ENCODE peak calls at places on chromosomes 13 and 19, in five cellular contexts. One of them, this sample, is unnamed. For H3K27me3, the result is how much of the 10 kb centered on the place peaks cover.

GRCh38 chr19:2278504-2279158 is 3.3 kb downstream of the PEAK3 start:
- DNase-seq in kidney epithelial cell: no peak
- DNase-seq in cardiac muscle cell: no peak
- DNase-seq in pancreas: no peak
- DNase-seq in hepatocyte: no peak
- DNase-seq in this sample: peak

GRCh38 chr19:36482876-36483275 is 6.5 kb downstream of the ZNF566 start:
- DNase-seq in kidney epithelial cell: no peak
- DNase-seq in cardiac muscle cell: no peak
- DNase-seq in pancreas: no peak
- DNase-seq in hepatocyte: no peak
- DNase-seq in this sample: no peak

GRCh38 chr19:58196911-58197616 is 14.2 kb downstream of the ZNF274 start:
- DNase-seq in kidney epithelial cell: no peak
- DNase-seq in cardiac muscle cell: peak
- DNase-seq in pancreas: no peak
- DNase-seq in hepatocyte: no peak
- DNase-seq in this sample: no peak

GRCh38 chr13:83845121-83845520 is 37.2 kb downstream of the SLITRK1 start:
- DNase-seq in kidney epithelial cell: no peak
- DNase-seq in cardiac muscle cell: no peak
- DNase-seq in pancreas: no peak
- DNase-seq in hepatocyte: no peak
- DNase-seq in this sample: no peak

GRCh38 chr19:2193807-2194206 is 30.1 kb downstream of the DOT1L start:
- DNase-seq in kidney epithelial cell: no peak
- DNase-seq in cardiac muscle cell: no peak
- DNase-seq in pancreas: no peak
- DNase-seq in hepatocyte: no peak
- DNase-seq in this sample: no peak

GRCh38 chr19:9075064-9075964 is 11.5 kb upstream of the OR1M1 start:
- DNase-seq in kidney epithelial cell: peak
- DNase-seq in cardiac muscle cell: peak
- DNase-seq in pancreas: peak
- DNase-seq in hepatocyte: peak
- DNase-seq in this sample: peak

GRCh38 chr19:55096061-55096701 is 20.5 kb downstream of the EPS8L1 start:
- DNase-seq in kidney epithelial cell: no peak
- DNase-seq in cardiac muscle cell: no peak
- DNase-seq in pancreas: peak
- DNase-seq in hepatocyte: no peak
- DNase-seq in this sample: peak

GRCh38 chr13:98450495-98451167 is 126.3 kb downstream of the STK24 start:
- DNase-seq in kidney epithelial cell: no peak
- DNase-seq in cardiac muscle cell: no peak
- DNase-seq in pancreas: no peak
- DNase-seq in hepatocyte: no peak
- DNase-seq in this sample: peak

GRCh38 chr13:32496574-32497160 is 41.9 kb downstream of the N4BP2L2 start:
- DNase-seq in kidney epithelial cell: no peak
- DNase-seq in cardiac muscle cell: peak
- DNase-seq in pancreas: no peak
- DNase-seq in hepatocyte: no peak
- DNase-seq in this sample: no peak

GRCh38 chr19:40614595-40615411 is 13.6 kb downstream of the LTBP4 start:
- DNase-seq in kidney epithelial cell: no peak
- DNase-seq in cardiac muscle cell: peak
- DNase-seq in pancreas: peak
- DNase-seq in hepatocyte: peak
- DNase-seq in this sample: peak

GRCh38 chr13:75101997-75102720 is 379.8 kb downstream of the TBC1D4 start:
- DNase-seq in kidney epithelial cell: no peak
- DNase-seq in cardiac muscle cell: peak
- DNase-seq in pancreas: no peak
- DNase-seq in hepatocyte: no peak
- DNase-seq in this sample: peak

DNA sequence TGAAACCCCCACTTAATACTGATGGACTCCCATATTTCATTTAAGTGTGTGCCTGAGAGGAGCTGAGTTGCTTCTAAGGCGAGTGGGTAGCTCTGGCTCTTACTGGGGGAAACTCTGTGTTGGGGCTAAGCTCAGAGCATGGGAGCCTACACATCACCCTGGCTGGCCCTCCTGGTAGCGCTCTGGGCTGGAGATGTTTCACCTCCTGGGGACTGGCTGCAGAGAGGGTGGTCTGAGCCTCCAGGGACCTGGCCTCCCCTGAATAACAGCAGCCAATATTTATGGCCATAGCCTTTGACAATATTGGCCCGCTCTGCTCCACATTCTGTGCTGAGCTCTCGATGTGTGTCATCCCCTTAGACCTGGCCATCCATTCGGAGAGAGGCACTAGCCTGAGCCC is 316.5 kb downstream of the ZNF536 start:
- DNase-seq in kidney epithelial cell: no peak
- DNase-seq in cardiac muscle cell: no peak
- DNase-seq in pancreas: no peak
- DNase-seq in hepatocyte: no peak
- DNase-seq in this sample: no peak
- H3K27me3 ChIP-seq in kidney epithelial cell: under half
- H3K27me3 ChIP-seq in cardiac muscle cell: half or more
- H3K27me3 ChIP-seq in pancreas: under half
- H3K27me3 ChIP-seq in hepatocyte: half or more
- H3K27me3 ChIP-seq in this sample: under half

GRCh38 chr19:3292958-3293529 is 68.6 kb downstream of the CELF5 start:
- DNase-seq in kidney epithelial cell: no peak
- DNase-seq in cardiac muscle cell: no peak
- DNase-seq in pancreas: no peak
- DNase-seq in hepatocyte: no peak
- DNase-seq in this sample: peak

GRCh38 chr19:3295581-3295980 is 70.8 kb upstream of the NFIC start:
- DNase-seq in kidney epithelial cell: no peak
- DNase-seq in cardiac muscle cell: no peak
- DNase-seq in pancreas: no peak
- DNase-seq in hepatocyte: no peak
- DNase-seq in this sample: peak

GRCh38 chr19:3291644-3292043 is 67.2 kb downstream of the CELF5 start:
- DNase-seq in kidney epithelial cell: no peak
- DNase-seq in cardiac muscle cell: no peak
- DNase-seq in pancreas: no peak
- DNase-seq in hepatocyte: no peak
- DNase-seq in this sample: no peak

GRCh38 chr19:3294080-3294850 is 69.8 kb downstream of the CELF5 start:
- DNase-seq in kidney epithelial cell: no peak
- DNase-seq in cardiac muscle cell: no peak
- DNase-seq in pancreas: no peak
- DNase-seq in hepatocyte: no peak
- DNase-seq in this sample: peak

GRCh38 chr19:3293560-3293959 is 69.1 kb downstream of the CELF5 start:
- DNase-seq in kidney epithelial cell: no peak
- DNase-seq in cardiac muscle cell: no peak
- DNase-seq in pancreas: no peak
- DNase-seq in hepatocyte: no peak
- DNase-seq in this sample: peak
- H3K27me3 ChIP-seq in kidney epithelial cell: under half
- H3K27me3 ChIP-seq in cardiac muscle cell: under half
- H3K27me3 ChIP-seq in pancreas: under half
- H3K27me3 ChIP-seq in hepatocyte: under half
- H3K27me3 ChIP-seq in this sample: under half

GRCh38 chr13:48574036-48574796 is 41.3 kb upstream of the RCBTB2 start:
- DNase-seq in kidney epithelial cell: no peak
- DNase-seq in cardiac muscle cell: no peak
- DNase-seq in pancreas: no peak
- DNase-seq in hepatocyte: no peak
- DNase-seq in this sample: no peak

GRCh38 chr13:48575014-48575413 is 42.1 kb upstream of the RCBTB2 start:
- DNase-seq in kidney epithelial cell: no peak
- DNase-seq in cardiac muscle cell: no peak
- DNase-seq in pancreas: no peak
- DNase-seq in hepatocyte: no peak
- DNase-seq in this sample: no peak

GRCh38 chr13:48571121-48571901 is 38.4 kb upstream of the RCBTB2 start:
- DNase-seq in kidney epithelial cell: no peak
- DNase-seq in cardiac muscle cell: peak
- DNase-seq in pancreas: no peak
- DNase-seq in hepatocyte: peak
- DNase-seq in this sample: no peak

GRCh38 chr13:48570225-48570828 is 37.4 kb upstream of the RCBTB2 start:
- DNase-seq in kidney epithelial cell: no peak
- DNase-seq in cardiac muscle cell: no peak
- DNase-seq in pancreas: no peak
- DNase-seq in hepatocyte: no peak
- DNase-seq in this sample: no peak

GRCh38 chr13:48573213-48573612 is 40.3 kb upstream of the RCBTB2 start:
- DNase-seq in kidney epithelial cell: no peak
- DNase-seq in cardiac muscle cell: no peak
- DNase-seq in pancreas: no peak
- DNase-seq in hepatocyte: no peak
- DNase-seq in this sample: no peak
- H3K27me3 ChIP-seq in kidney epithelial cell: under half
- H3K27me3 ChIP-seq in cardiac muscle cell: under half
- H3K27me3 ChIP-seq in pancreas: under half
- H3K27me3 ChIP-seq in hepatocyte: under half
- H3K27me3 ChIP-seq in this sample: under half

GRCh38 chr19:10290439-10290875 is 705 bp downstream of the ICAM5 start:
- DNase-seq in kidney epithelial cell: no peak
- DNase-seq in cardiac muscle cell: no peak
- DNase-seq in pancreas: no peak
- DNase-seq in hepatocyte: no peak
- DNase-seq in this sample: peak
- H3K27me3 ChIP-seq in kidney epithelial cell: half or more
- H3K27me3 ChIP-seq in cardiac muscle cell: half or more
- H3K27me3 ChIP-seq in pancreas: under half
- H3K27me3 ChIP-seq in hepatocyte: half or more
- H3K27me3 ChIP-seq in this sample: half or more

GRCh38 chr19:18609717-18610051 is 3.0 kb upstream of the TMEM59L start:
- DNase-seq in kidney epithelial cell: no peak
- DNase-seq in cardiac muscle cell: no peak
- DNase-seq in pancreas: no peak
- DNase-seq in hepatocyte: no peak
- DNase-seq in this sample: no peak
- H3K27me3 ChIP-seq in kidney epithelial cell: half or more
- H3K27me3 ChIP-seq in cardiac muscle cell: half or more
- H3K27me3 ChIP-seq in pancreas: under half
- H3K27me3 ChIP-seq in hepatocyte: half or more
- H3K27me3 ChIP-seq in this sample: half or more

DNA sequence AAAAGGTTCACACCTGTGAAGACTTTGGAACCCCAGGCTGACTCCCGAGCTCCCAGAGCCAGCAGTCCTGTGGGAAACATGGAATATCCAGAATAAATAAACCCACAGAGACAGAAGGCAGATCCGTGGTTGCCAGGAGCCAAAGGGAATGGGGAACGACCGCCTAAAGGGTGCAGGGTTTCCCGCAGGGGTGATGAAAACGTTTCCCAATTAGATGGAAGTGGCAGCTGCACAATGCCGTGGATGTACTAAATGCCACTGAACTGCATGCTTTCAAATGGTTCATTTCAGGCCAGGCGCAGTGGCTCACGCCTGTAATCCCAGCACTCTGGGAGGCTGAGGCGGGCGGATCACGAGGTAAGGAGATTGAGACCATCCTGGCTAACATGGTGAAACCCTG is 23.4 kb upstream of the DPRX start:
- DNase-seq in kidney epithelial cell: no peak
- DNase-seq in cardiac muscle cell: no peak
- DNase-seq in pancreas: no peak
- DNase-seq in hepatocyte: no peak
- DNase-seq in this sample: no peak
- H3K27me3 ChIP-seq in kidney epithelial cell: under half
- H3K27me3 ChIP-seq in cardiac muscle cell: under half
- H3K27me3 ChIP-seq in pancreas: under half
- H3K27me3 ChIP-seq in hepatocyte: under half
- H3K27me3 ChIP-seq in this sample: under half

GRCh38 chr19:10299545-10300458 is 9.8 kb downstream of the ZGLP1 start:
- DNase-seq in kidney epithelial cell: no peak
- DNase-seq in cardiac muscle cell: no peak
- DNase-seq in pancreas: no peak
- DNase-seq in hepatocyte: no peak
- DNase-seq in this sample: peak
- H3K27me3 ChIP-seq in kidney epithelial cell: under half
- H3K27me3 ChIP-seq in cardiac muscle cell: under half
- H3K27me3 ChIP-seq in pancreas: under half
- H3K27me3 ChIP-seq in hepatocyte: under half
- H3K27me3 ChIP-seq in this sample: under half

This sample was measured in H7.